ENCODE peak calls at places on chromosome 15, in eight cellular contexts. H is NCI-H774; A is NAMALWA; I is heart left ventricle; O is Calu3; J is substantia nigra; M is activated T-helper 1 cell treated with Interleukin-2 at 50 U/mL for 16 hours; U is stimulated activated CD4-positive, alpha-beta T cell treated with anti-CD3 and anti-CD28 coated beads, Interleukin-15, amount 100 ng/mL, for 24 hours. P is an unnamed sample.

GRCh38 chr15:101448336-101448735 is 41.2 kb downstream of the PCSK6 start:
- DNase-seq in H (no peak), O (no peak), U (no peak), J (no peak), I (no peak), M (no peak), A (no peak), P (no peak)

GRCh38 chr15:86059851-86060250 is 19.8 kb upstream of the AGBL1 start:
- DNase-seq in I (no peak), H (no peak), A (no peak), J (no peak), U (no peak), M (no peak), O (no peak), P (no peak)

GRCh38 chr15:95025924-95026728 is 794.8 kb downstream of the MCTP2 start:
- DNase-seq in U (peak; percentile 40), J (no peak), M (no peak), H (no peak), A (peak; percentile 70), O (peak; percentile 78), I (peak; percentile 27), P (peak; percentile 69)

GRCh38 chr15:70120109-70120508 is 22.4 kb upstream of the TLE3 start:
- DNase-seq in I (no peak), M (no peak), H (no peak), J (no peak), O (no peak), U (no peak), A (no peak), P (no peak)

GRCh38 chr15:64693134-64693533 is 82.3 kb downstream of the RBPMS2 start:
- DNase-seq in M (no peak), H (peak; percentile 5), U (no peak), A (no peak), O (no peak), I (peak; percentile 60), J (no peak), P (peak; percentile 45)

GRCh38 chr15:97420116-97420515 is 540.4 kb upstream of the ARRDC4 start:
- DNase-seq in J (no peak), U (no peak), O (no peak), M (no peak), I (no peak), A (no peak), H (no peak), P (no peak)

GRCh38 chr15:32849769-32850668 is 132.2 kb downstream of the GREM1 start:
- DNase-seq in H (no peak), A (no peak), U (no peak), M (no peak), I (no peak), O (no peak), J (no peak), P (peak; percentile 92)

GRCh38 chr15:62603757-62604156 is 438.7 kb upstream of the C2CD4B start:
- DNase-seq in I (no peak), U (no peak), M (no peak), A (no peak), O (no peak), H (no peak), J (no peak), P (peak; percentile 91)

GRCh38 chr15:68387288-68388143 is 44.4 kb downstream of the ITGA11 start:
- DNase-seq in I (no peak), U (no peak), O (no peak), M (no peak), H (no peak), J (no peak), A (no peak), P (no peak)

GRCh38 chr15:36156855-36157521 is 422.4 kb upstream of the CDIN1 start:
- DNase-seq in O (no peak), H (no peak), I (peak; percentile 58), U (no peak), A (no peak), M (no peak), J (no peak), P (peak; percentile 64)

GRCh38 chr15:72086010-72086697 is 31.8 kb downstream of the MYO9A start:
- DNase-seq in M (no peak), A (no peak), H (no peak), O (no peak), I (peak; percentile 32), U (no peak), J (no peak), P (peak; percentile 18)

GRCh38 chr15:92611150-92611549 is 44.4 kb downstream of the FAM174B start:
- DNase-seq in O (no peak), H (no peak), U (no peak), I (no peak), A (no peak), M (no peak), J (no peak), P (no peak)